ENCODE peak calls at places on chromosomes 12 and 14, in six cellular contexts. One of them, this sample, is unnamed.

GRCh38 chr14:92516966-92517350 is 3.4 kb downstream of the RIN3 start:
- DNase-seq in T-helper 1 cell: no peak
- DNase-seq in stimulated activated CD8-positive, alpha-beta memory T cell treated with anti-CD3 and anti-CD28 coated beads, Interleukin-15, amount 100 ng/mL, for 24 hours: no peak
- DNase-seq in NCI-H2029 treated with DMSO at 0.1 percent for 48 hours: no peak
- DNase-seq in activated T-helper 1 cell treated with Interleukin-2 at 50 U/mL for 16 hours: no peak
- DNase-seq in AG08395: no peak
- DNase-seq in this sample: no peak

GRCh38 chr12:116324684-116325664 is 47.5 kb upstream of the MED13L start:
- DNase-seq in AG08395: no peak
- DNase-seq in T-helper 1 cell: no peak
- DNase-seq in activated T-helper 1 cell treated with Interleukin-2 at 50 U/mL for 16 hours: no peak
- DNase-seq in NCI-H2029 treated with DMSO at 0.1 percent for 48 hours: no peak
- DNase-seq in stimulated activated CD8-positive, alpha-beta memory T cell treated with anti-CD3 and anti-CD28 coated beads, Interleukin-15, amount 100 ng/mL, for 24 hours: no peak
- DNase-seq in this sample: no peak

GRCh38 chr14:50000215-50001145 is 107.6 kb downstream of the ARF6 start:
- DNase-seq in NCI-H2029 treated with DMSO at 0.1 percent for 48 hours: no peak
- DNase-seq in T-helper 1 cell: peak; percentile 55
- DNase-seq in AG08395: peak; percentile 83
- DNase-seq in activated T-helper 1 cell treated with Interleukin-2 at 50 U/mL for 16 hours: peak; percentile 61
- DNase-seq in stimulated activated CD8-positive, alpha-beta memory T cell treated with anti-CD3 and anti-CD28 coated beads, Interleukin-15, amount 100 ng/mL, for 24 hours: peak; percentile 49
- DNase-seq in this sample: peak; percentile 68

GRCh38 chr12:14961466-14962155 is at the start of gene ARHGDIB:
- DNase-seq in AG08395: no peak
- DNase-seq in stimulated activated CD8-positive, alpha-beta memory T cell treated with anti-CD3 and anti-CD28 coated beads, Interleukin-15, amount 100 ng/mL, for 24 hours: no peak
- DNase-seq in activated T-helper 1 cell treated with Interleukin-2 at 50 U/mL for 16 hours: peak; percentile 64
- DNase-seq in NCI-H2029 treated with DMSO at 0.1 percent for 48 hours: no peak
- DNase-seq in T-helper 1 cell: peak; percentile 78
- DNase-seq in this sample: peak; percentile 63

GRCh38 chr14:35480119-35480769 is 53.7 kb upstream of the INSM2 start:
- DNase-seq in stimulated activated CD8-positive, alpha-beta memory T cell treated with anti-CD3 and anti-CD28 coated beads, Interleukin-15, amount 100 ng/mL, for 24 hours: no peak
- DNase-seq in AG08395: no peak
- DNase-seq in activated T-helper 1 cell treated with Interleukin-2 at 50 U/mL for 16 hours: no peak
- DNase-seq in NCI-H2029 treated with DMSO at 0.1 percent for 48 hours: no peak
- DNase-seq in T-helper 1 cell: no peak
- DNase-seq in this sample: no peak

GRCh38 chr12:51118706-51119105 is 35.3 kb upstream of the CSRNP2 start:
- DNase-seq in NCI-H2029 treated with DMSO at 0.1 percent for 48 hours: no peak
- DNase-seq in stimulated activated CD8-positive, alpha-beta memory T cell treated with anti-CD3 and anti-CD28 coated beads, Interleukin-15, amount 100 ng/mL, for 24 hours: no peak
- DNase-seq in activated T-helper 1 cell treated with Interleukin-2 at 50 U/mL for 16 hours: no peak
- DNase-seq in T-helper 1 cell: no peak
- DNase-seq in AG08395: peak; percentile 17
- DNase-seq in this sample: no peak

GRCh38 chr14:68819260-68819691 is 26.4 kb upstream of the ZFP36L1 start:
- DNase-seq in stimulated activated CD8-positive, alpha-beta memory T cell treated with anti-CD3 and anti-CD28 coated beads, Interleukin-15, amount 100 ng/mL, for 24 hours: no peak
- DNase-seq in AG08395: peak; percentile 49
- DNase-seq in NCI-H2029 treated with DMSO at 0.1 percent for 48 hours: no peak
- DNase-seq in T-helper 1 cell: no peak
- DNase-seq in activated T-helper 1 cell treated with Interleukin-2 at 50 U/mL for 16 hours: no peak
- DNase-seq in this sample: no peak

GRCh38 chr14:68379510-68380303 is 413.2 kb downstream of the ZFP36L1 start:
- DNase-seq in NCI-H2029 treated with DMSO at 0.1 percent for 48 hours: peak; percentile 57
- DNase-seq in activated T-helper 1 cell treated with Interleukin-2 at 50 U/mL for 16 hours: peak; percentile 4
- DNase-seq in AG08395: no peak
- DNase-seq in T-helper 1 cell: no peak
- DNase-seq in stimulated activated CD8-positive, alpha-beta memory T cell treated with anti-CD3 and anti-CD28 coated beads, Interleukin-15, amount 100 ng/mL, for 24 hours: no peak
- DNase-seq in this sample: peak; percentile 19

GRCh38 chr12:27682534-27682933 is 13.7 kb upstream of the REP15 start:
- DNase-seq in AG08395: no peak
- DNase-seq in NCI-H2029 treated with DMSO at 0.1 percent for 48 hours: no peak
- DNase-seq in activated T-helper 1 cell treated with Interleukin-2 at 50 U/mL for 16 hours: no peak
- DNase-seq in T-helper 1 cell: no peak
- DNase-seq in stimulated activated CD8-positive, alpha-beta memory T cell treated with anti-CD3 and anti-CD28 coated beads, Interleukin-15, amount 100 ng/mL, for 24 hours: no peak
- DNase-seq in this sample: no peak

GRCh38 chr14:104767634-104767918 is 14.6 kb downstream of the SIVA1 start:
- DNase-seq in T-helper 1 cell: no peak
- DNase-seq in AG08395: no peak
- DNase-seq in NCI-H2029 treated with DMSO at 0.1 percent for 48 hours: no peak
- DNase-seq in stimulated activated CD8-positive, alpha-beta memory T cell treated with anti-CD3 and anti-CD28 coated beads, Interleukin-15, amount 100 ng/mL, for 24 hours: no peak
- DNase-seq in activated T-helper 1 cell treated with Interleukin-2 at 50 U/mL for 16 hours: no peak
- DNase-seq in this sample: no peak

GRCh38 chr14:96727980-96728717 is 69.0 kb upstream of the VRK1 start:
- DNase-seq in stimulated activated CD8-positive, alpha-beta memory T cell treated with anti-CD3 and anti-CD28 coated beads, Interleukin-15, amount 100 ng/mL, for 24 hours: no peak
- DNase-seq in activated T-helper 1 cell treated with Interleukin-2 at 50 U/mL for 16 hours: no peak
- DNase-seq in AG08395: no peak
- DNase-seq in NCI-H2029 treated with DMSO at 0.1 percent for 48 hours: no peak
- DNase-seq in T-helper 1 cell: no peak
- DNase-seq in this sample: no peak

GRCh38 chr14:103134919-103135318 is 11.7 kb downstream of the TNFAIP2 start:
- DNase-seq in stimulated activated CD8-positive, alpha-beta memory T cell treated with anti-CD3 and anti-CD28 coated beads, Interleukin-15, amount 100 ng/mL, for 24 hours: no peak
- DNase-seq in AG08395: no peak
- DNase-seq in activated T-helper 1 cell treated with Interleukin-2 at 50 U/mL for 16 hours: no peak
- DNase-seq in T-helper 1 cell: no peak
- DNase-seq in NCI-H2029 treated with DMSO at 0.1 percent for 48 hours: no peak
- DNase-seq in this sample: no peak

GRCh38 chr14:87052646-87053225 is 940.2 kb downstream of the GALC start:
- DNase-seq in T-helper 1 cell: no peak
- DNase-seq in stimulated activated CD8-positive, alpha-beta memory T cell treated with anti-CD3 and anti-CD28 coated beads, Interleukin-15, amount 100 ng/mL, for 24 hours: no peak
- DNase-seq in NCI-H2029 treated with DMSO at 0.1 percent for 48 hours: no peak
- DNase-seq in activated T-helper 1 cell treated with Interleukin-2 at 50 U/mL for 16 hours: no peak
- DNase-seq in AG08395: no peak
- DNase-seq in this sample: no peak

GRCh38 chr14:35374273-35374681 is 30.3 kb downstream of the NFKBIA start:
- DNase-seq in NCI-H2029 treated with DMSO at 0.1 percent for 48 hours: no peak
- DNase-seq in activated T-helper 1 cell treated with Interleukin-2 at 50 U/mL for 16 hours: no peak
- DNase-seq in AG08395: peak; percentile 90
- DNase-seq in T-helper 1 cell: no peak
- DNase-seq in stimulated activated CD8-positive, alpha-beta memory T cell treated with anti-CD3 and anti-CD28 coated beads, Interleukin-15, amount 100 ng/mL, for 24 hours: no peak
- DNase-seq in this sample: no peak